ENCODE peak calls at places on chromosome X, in four cellular contexts. C, L, F and R are unnamed samples.

GRCh38 chrX:54785901-54786300 is 12.2 kb downstream of the ITIH6 start:
- DNase-seq in C (no peak), F (peak; percentile 14), L (no peak), R (no peak)

GRCh38 chrX:50638123-50638522 is 167.5 kb upstream of the DGKK start:
- DNase-seq in C (no peak), L (no peak), F (peak; percentile 27), R (no peak)

GRCh38 chrX:16778545-16778944 is 7.7 kb upstream of the TXLNG start:
- DNase-seq in F (no peak), L (no peak), C (no peak), R (no peak)

GRCh38 chrX:1448793-1449580 is 3.7 kb downstream of the ASMTL start:
- DNase-seq in F (no peak), C (no peak), L (no peak), R (no peak)

GRCh38 chrX:4655743-4656142 is 942.3 kb upstream of the PRKX start:
- DNase-seq in L (no peak), F (no peak), C (no peak), R (no peak)

GRCh38 chrX:125096469-125096868 is 223.2 kb upstream of the TEX13C start:
- DNase-seq in L (no peak), F (no peak), C (no peak), R (no peak)

GRCh38 chrX:522456-522855 is 108.1 kb upstream of the SHOX start:
- DNase-seq in L (no peak), C (no peak), F (no peak), R (no peak)

GRCh38 chrX:70481424-70481823 is 36.8 kb downstream of the DLG3 start:
- DNase-seq in C (no peak), F (peak; percentile 18), L (no peak), R (no peak)

GRCh38 chrX:129718701-129719100 is 20.1 kb upstream of the XPNPEP2 start:
- DNase-seq in F (no peak), L (no peak), C (no peak), R (no peak)

GRCh38 chrX:27599928-27600327 is 9.8 kb downstream of the DCAF8L2 start:
- DNase-seq in F (peak; percentile 72), C (no peak), L (peak; percentile 34), R (no peak)

GRCh38 chrX:54171527-54171926 is 11.5 kb downstream of the FAM120C start:
- DNase-seq in L (no peak), F (peak; percentile 69), C (no peak), R (no peak)

GRCh38 chrX:111411591-111412371 is at the start of gene DCX:
- DNase-seq in L (no peak), C (no peak), F (no peak), R (peak; percentile 9)

GRCh38 chrX:10722804-10723364 is 102.5 kb upstream of the MID1 start:
- DNase-seq in F (peak; percentile 62), C (peak; percentile 2), L (peak; percentile 13), R (peak; percentile 40)

GRCh38 chrX:154696328-154697045 is 43.1 kb upstream of the CTAG2 start:
- DNase-seq in C (no peak), F (peak; percentile 89), L (peak; percentile 62), R (no peak)

GRCh38 chrX:79413009-79413408 is 45.9 kb upstream of the ITM2A start:
- DNase-seq in F (peak; percentile 30), L (no peak), C (peak; percentile 48), R (peak; percentile 6)

GRCh38 chrX:103727115-103727514 is 16.4 kb downstream of the TMEM31 start:
- DNase-seq in L (no peak), F (no peak), C (no peak), R (no peak)

GRCh38 chrX:45668686-45669443 is 468.2 kb upstream of the DIPK2B start:
- DNase-seq in F (peak; percentile 94), C (no peak), L (peak; percentile 97), R (no peak)

GRCh38 chrX:49106930-49107329 is 16.6 kb downstream of the GPKOW start:
- DNase-seq in F (peak; percentile 62), L (peak; percentile 26), C (no peak), R (no peak)

GRCh38 chrX:109839694-109840358 is 106.8 kb upstream of the ACSL4 start:
- DNase-seq in L (peak; percentile 40), F (peak; percentile 65), C (no peak), R (peak; percentile 57)

GRCh38 chrX:115259238-115259875 is 25.5 kb upstream of the LRCH2 start:
- DNase-seq in L (peak; percentile 1), F (no peak), C (no peak), R (no peak)

GRCh38 chrX:132651411-132652086 is 162.7 kb upstream of the MBNL3 start:
- DNase-seq in L (peak; percentile 26), C (no peak), F (no peak), R (no peak)

GRCh38 chrX:49627030-49627777 is 28.4 kb downstream of the GAGE1 start:
- DNase-seq in C (peak; percentile 16), L (no peak), F (peak; percentile 1), R (peak; percentile 33)

GRCh38 chrX:101642086-101642485 is 17.6 kb downstream of the ARMCX2 start:
- DNase-seq in C (no peak), F (no peak), L (no peak), R (no peak)

GRCh38 chrX:126238220-126238619 is 72.1 kb upstream of the DCAF12L2 start:
- DNase-seq in C (no peak), L (no peak), F (no peak), R (no peak)

GRCh38 chrX:47574096-47574553 is 8.1 kb upstream of the TIMP1 start:
- DNase-seq in F (no peak), L (no peak), C (no peak), R (no peak)
- H3K4me3 ChIP-seq in F (no peak overlapping the region), L (no peak overlapping the region), C (no peak overlapping the region), R (peak overlapping the region; percentile 41)

DNA sequence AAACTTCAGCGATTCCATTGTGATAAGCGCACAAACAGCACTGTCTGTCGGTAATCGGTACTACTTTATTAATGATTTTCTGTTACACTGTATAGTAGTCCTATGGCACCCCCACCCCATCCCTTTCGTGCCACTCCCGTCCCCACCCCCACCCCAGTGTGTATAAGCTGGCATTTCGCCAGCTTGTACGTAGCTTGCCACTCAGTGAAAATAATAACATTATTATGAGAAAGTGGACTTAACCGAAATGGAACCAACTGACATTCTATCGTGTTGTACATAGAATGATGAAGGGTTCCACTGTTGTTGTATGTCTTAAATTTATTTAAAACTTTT is 4.8 kb downstream of the MID1IP1 start:
- DNase-seq in L (no peak), C (no peak), F (no peak), R (no peak)
- H3K4me3 ChIP-seq in L (peak overlapping the region; percentile 75), C (peak overlapping the region; percentile 74), F (peak overlapping the region; percentile 69), R (peak overlapping the region; percentile 76)

DNA sequence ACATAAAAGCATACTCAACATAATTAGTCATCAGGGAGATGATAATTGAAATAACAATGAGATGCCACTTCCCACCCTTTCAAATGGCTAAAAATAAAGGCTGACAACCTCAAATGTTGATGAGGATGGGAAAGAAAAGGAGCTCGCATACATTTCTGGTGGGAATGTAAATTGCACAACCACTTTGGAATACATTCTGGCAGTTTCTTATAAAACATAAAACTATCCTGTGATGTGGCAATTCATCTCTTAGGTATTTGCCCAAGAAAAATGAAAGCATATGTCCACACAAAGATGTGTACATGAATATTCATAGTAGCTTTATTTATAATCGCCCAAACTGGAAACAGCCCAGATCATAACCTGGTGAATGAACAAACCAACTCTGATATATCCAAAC is 682 bp upstream of the ZNF275 start:
- DNase-seq in L (peak; percentile 38), F (peak; percentile 64), C (no peak), R (no peak)
- H3K4me3 ChIP-seq in L (peak overlapping the region; percentile 60), F (peak overlapping the region; percentile 47), C (peak overlapping the region; percentile 65), R (peak overlapping the region; percentile 26)

DNA sequence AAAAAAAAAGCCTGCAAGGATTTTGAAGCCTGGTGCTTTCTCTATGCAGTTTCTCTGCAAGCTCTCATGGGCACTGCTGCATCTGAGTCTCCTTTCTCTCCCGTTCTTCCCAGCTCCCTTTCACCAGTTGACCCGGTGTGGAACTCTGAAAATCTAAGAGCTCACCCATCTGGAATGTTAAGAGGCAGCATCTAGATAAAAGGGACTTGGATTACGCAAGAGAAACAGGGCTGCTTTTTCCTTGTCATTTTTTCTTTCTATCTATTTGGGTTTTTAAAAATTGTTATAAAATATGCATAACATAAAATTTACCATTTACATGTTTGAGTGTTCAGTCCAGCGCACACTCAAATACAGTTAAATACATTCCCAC is 95.2 kb upstream of the RPS6KA3 start:
- DNase-seq in C (no peak), F (peak; percentile 60), L (peak; percentile 80), R (peak; percentile 28)
- H3K4me3 ChIP-seq in C (no peak overlapping the region), F (no peak overlapping the region), L (no peak overlapping the region), R (no peak overlapping the region)